ENCODE peak calls at places on chromosomes 11 and 22, in six cellular contexts. G, M, W, D, Y and H are unnamed samples. For H3K27me3, the result is how much of the 10 kb centered on the place peaks cover.

GRCh38 chr11:97794876-97795275 is 1225.9 kb upstream of the CNTN5 start:
- DNase-seq in Y (no peak), W (peak), M (no peak), D (no peak), G (no peak), H (no peak)

GRCh38 chr22:23786261-23786710 is 480 bp upstream of the SMARCB1 start:
- DNase-seq in D (no peak), Y (no peak), M (no peak), W (no peak), G (no peak), H (no peak)

GRCh38 chr11:58006940-58007339 is 16.7 kb upstream of the OR9Q1 start:
- DNase-seq in Y (peak), G (peak), W (no peak), M (no peak), D (peak), H (no peak)

GRCh38 chr11:77109236-77110019 is 6.8 kb downstream of the OMP start:
- DNase-seq in G (no peak), M (no peak), D (no peak), Y (no peak), W (no peak), H (no peak)

GRCh38 chr11:116082256-116082655 is 578.0 kb upstream of the CADM1 start:
- DNase-seq in M (no peak), W (no peak), G (no peak), Y (no peak), D (no peak), H (no peak)

GRCh38 chr22:32100711-32101110 is 57.6 kb downstream of the SLC5A1 start:
- DNase-seq in G (no peak), D (no peak), Y (peak), M (no peak), W (no peak), H (no peak)

GRCh38 chr11:42175203-42175602 is 715.8 kb upstream of the LRRC4C start:
- DNase-seq in W (no peak), D (no peak), G (no peak), Y (peak), M (no peak), H (no peak)

GRCh38 chr11:16611395-16612233 is 126.8 kb upstream of the C11orf58 start:
- DNase-seq in G (no peak), W (peak), D (no peak), Y (no peak), M (peak), H (no peak)

GRCh38 chr22:19579113-19579811 is 55.1 kb upstream of the CLDN5 start:
- DNase-seq in Y (no peak), D (no peak), M (no peak), W (no peak), G (no peak), H (no peak)

GRCh38 chr11:975824-976223 is 50.2 kb downstream of the AP2A2 start:
- DNase-seq in G (no peak), W (peak), Y (no peak), M (peak), D (peak), H (no peak)

GRCh38 chr11:45805305-45806071 is 539 bp downstream of the SLC35C1 start:
- DNase-seq in G (no peak), M (peak), D (no peak), Y (peak), W (peak), H (no peak)

GRCh38 chr11:48101044-48101733 is 115.4 kb upstream of the OR4B1 start:
- DNase-seq in G (no peak), W (no peak), Y (no peak), M (no peak), D (no peak), H (no peak)

GRCh38 chr22:48278620-48279464 is 1516.4 kb downstream of the TBC1D22A start:
- DNase-seq in Y (no peak), M (no peak), D (no peak), G (no peak), W (no peak), H (no peak)

GRCh38 chr11:73147771-73148681 is 5.9 kb upstream of the FCHSD2 start:
- DNase-seq in W (peak), Y (no peak), G (no peak), M (no peak), D (no peak), H (no peak)

GRCh38 chr11:68546555-68546954 is 86.0 kb downstream of the PPP6R3 start:
- DNase-seq in W (no peak), D (no peak), Y (no peak), G (no peak), M (no peak), H (no peak)

GRCh38 chr22:36211237-36211881 is 9.8 kb upstream of the APOL4 start:
- DNase-seq in Y (no peak), D (no peak), W (no peak), M (no peak), G (no peak), H (no peak)

GRCh38 chr11:105673089-105673488 is 63.2 kb downstream of the GRIA4 start:
- DNase-seq in M (peak), Y (peak), D (peak), W (peak), G (no peak), H (peak)

GRCh38 chr11:20087118-20087521 is 73.2 kb downstream of the DBX1 start:
- DNase-seq in D (no peak), G (no peak), W (no peak), Y (no peak), M (no peak), H (no peak)

GRCh38 chr11:2142300-2142759 is 3.1 kb upstream of the IGF2 start:
- DNase-seq in M (no peak), G (no peak), Y (peak), D (no peak), W (no peak), H (no peak)

GRCh38 chr22:29782061-29782845 is 15.1 kb downstream of the UQCR10 start:
- DNase-seq in W (no peak), Y (peak), D (no peak), G (no peak), M (no peak), H (no peak)

GRCh38 chr11:46520971-46521745 is 72.7 kb downstream of the AMBRA1 start:
- DNase-seq in G (no peak), W (no peak), M (no peak), Y (peak), D (no peak), H (no peak)

GRCh38 chr22:44309137-44309536 is 3.6 kb downstream of the SHISAL1 start:
- DNase-seq in Y (peak), M (no peak), G (peak), D (peak), W (no peak), H (no peak)

GRCh38 chr11:124301482-124301881 is 12.3 kb downstream of the OR8D1 start:
- DNase-seq in W (no peak), M (no peak), Y (no peak), D (no peak), G (no peak), H (no peak)

GRCh38 chr11:119258180-119258579 is 52.0 kb downstream of the CBL start:
- DNase-seq in D (no peak), M (no peak), G (no peak), W (no peak), Y (no peak), H (no peak)

GRCh38 chr11:70604630-70605520 is 206.5 kb downstream of the CTTN start:
- DNase-seq in M (no peak), W (no peak), G (no peak), D (no peak), Y (no peak), H (no peak)

GRCh38 chr11:110762596-110762995 is 50.4 kb upstream of the ARHGAP20 start:
- DNase-seq in Y (no peak), M (no peak), G (no peak), W (no peak), D (no peak), H (no peak)

GRCh38 chr11:3108183-3108721 is 51.0 kb upstream of the CARS1 start:
- DNase-seq in G (no peak), M (no peak), Y (no peak), D (no peak), W (no peak), H (no peak)

GRCh38 chr11:79940165-79940564 is 499.3 kb upstream of the TENM4 start:
- DNase-seq in D (no peak), M (no peak), W (no peak), G (no peak), Y (peak), H (no peak)

GRCh38 chr11:116276051-116277044 is 496.4 kb downstream of the BUD13 start:
- DNase-seq in D (peak), G (peak), M (peak), W (peak), Y (peak), H (peak)

GRCh38 chr11:93059074-93059957 is 89.9 kb downstream of the MTNR1B start:
- DNase-seq in W (peak), M (no peak), G (no peak), Y (no peak), D (peak), H (no peak)

GRCh38 chr11:35347921-35348331 is 71.4 kb downstream of the SLC1A2 start:
- DNase-seq in G (no peak), W (no peak), M (no peak), D (peak), Y (peak), H (no peak)

GRCh38 chr22:27393371-27393770 is 408.2 kb downstream of the MN1 start:
- DNase-seq in D (no peak), M (no peak), G (no peak), W (no peak), Y (peak), H (no peak)

GRCh38 chr11:61061081-61061826 is 41.0 kb upstream of the CD5 start:
- DNase-seq in G (no peak), W (no peak), D (no peak), M (no peak), Y (peak), H (no peak)

DNA sequence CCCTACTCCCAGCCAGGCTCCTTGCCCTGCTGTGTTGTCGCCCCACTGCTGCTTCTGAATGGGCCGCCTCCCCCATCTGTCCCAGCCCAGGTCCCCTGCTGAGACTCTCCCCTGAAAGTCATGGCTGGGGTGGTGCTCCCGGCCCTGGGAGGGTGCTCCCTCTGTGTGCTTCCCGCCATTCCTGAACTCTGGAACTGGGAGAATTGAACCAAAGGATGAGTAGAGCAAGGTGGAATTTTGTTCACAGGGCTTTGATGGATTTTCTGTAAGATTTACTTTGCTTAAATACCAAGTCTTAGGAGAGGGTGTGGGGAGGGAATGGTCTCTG is 402 bp downstream of the APOBEC3G start:
- DNase-seq in M (no peak), W (no peak), G (no peak), D (no peak), Y (no peak), H (no peak)
- H3K4me3 ChIP-seq in M (no peak), W (peak), G (peak), D (peak), Y (peak), H (no peak)

GRCh38 chr11:32435152-32435480 is 223 bp downstream of the WT1 start:
- DNase-seq in M (no peak), D (no peak), Y (no peak), G (no peak), W (no peak), H (no peak)
- H3K27me3 ChIP-seq in M (half or more), D (half or more), Y (half or more), G (under half), W (half or more), H (half or more)

GRCh38 chr11:66051766-66052663 is at the start of gene SF3B2:
- DNase-seq in D (peak), G (peak), W (peak), Y (peak), M (peak), H (peak)
- H3K4me3 ChIP-seq in D (peak), G (peak), W (peak), Y (peak), M (peak), H (peak)

GRCh38 chr22:42287174-42287890 is 16.9 kb upstream of the TCF20 start:
- DNase-seq in Y (no peak), M (no peak), D (no peak), G (no peak), W (no peak), H (no peak)
- H3K27me3 ChIP-seq in Y (under half), M (under half), D (under half), G (under half), W (under half), H (under half)

GRCh38 chr22:46464296-46464695 is 73.1 kb downstream of the CELSR1 start:
- DNase-seq in W (no peak), M (no peak), D (no peak), Y (no peak), G (no peak), H (no peak)

GRCh38 chr22:46464701-46465347 is 72.6 kb downstream of the CELSR1 start:
- DNase-seq in W (no peak), G (no peak), Y (no peak), M (no peak), D (no peak), H (no peak)

GRCh38 chr22:46465348-46465725 is 72.1 kb downstream of the CELSR1 start:
- DNase-seq in M (no peak), D (no peak), G (no peak), Y (no peak), W (peak), H (no peak)

GRCh38 chr22:46462726-46463371 is 74.6 kb downstream of the CELSR1 start:
- DNase-seq in M (no peak), G (no peak), Y (peak), D (no peak), W (no peak), H (no peak)

GRCh38 chr22:46463435-46464227 is 73.8 kb downstream of the CELSR1 start:
- DNase-seq in G (no peak), D (no peak), Y (no peak), M (no peak), W (no peak), H (no peak)
- H3K4me3 ChIP-seq in G (no peak), D (no peak), Y (no peak), M (no peak), W (no peak), H (no peak)

GRCh38 chr22:49664371-49664881 is 163.2 kb downstream of the BRD1 start:
- DNase-seq in G (no peak), W (no peak), D (no peak), M (no peak), Y (no peak), H (no peak)
- H3K27me3 ChIP-seq in G (under half), W (under half), D (under half), M (under half), Y (under half), H (under half)

DNA sequence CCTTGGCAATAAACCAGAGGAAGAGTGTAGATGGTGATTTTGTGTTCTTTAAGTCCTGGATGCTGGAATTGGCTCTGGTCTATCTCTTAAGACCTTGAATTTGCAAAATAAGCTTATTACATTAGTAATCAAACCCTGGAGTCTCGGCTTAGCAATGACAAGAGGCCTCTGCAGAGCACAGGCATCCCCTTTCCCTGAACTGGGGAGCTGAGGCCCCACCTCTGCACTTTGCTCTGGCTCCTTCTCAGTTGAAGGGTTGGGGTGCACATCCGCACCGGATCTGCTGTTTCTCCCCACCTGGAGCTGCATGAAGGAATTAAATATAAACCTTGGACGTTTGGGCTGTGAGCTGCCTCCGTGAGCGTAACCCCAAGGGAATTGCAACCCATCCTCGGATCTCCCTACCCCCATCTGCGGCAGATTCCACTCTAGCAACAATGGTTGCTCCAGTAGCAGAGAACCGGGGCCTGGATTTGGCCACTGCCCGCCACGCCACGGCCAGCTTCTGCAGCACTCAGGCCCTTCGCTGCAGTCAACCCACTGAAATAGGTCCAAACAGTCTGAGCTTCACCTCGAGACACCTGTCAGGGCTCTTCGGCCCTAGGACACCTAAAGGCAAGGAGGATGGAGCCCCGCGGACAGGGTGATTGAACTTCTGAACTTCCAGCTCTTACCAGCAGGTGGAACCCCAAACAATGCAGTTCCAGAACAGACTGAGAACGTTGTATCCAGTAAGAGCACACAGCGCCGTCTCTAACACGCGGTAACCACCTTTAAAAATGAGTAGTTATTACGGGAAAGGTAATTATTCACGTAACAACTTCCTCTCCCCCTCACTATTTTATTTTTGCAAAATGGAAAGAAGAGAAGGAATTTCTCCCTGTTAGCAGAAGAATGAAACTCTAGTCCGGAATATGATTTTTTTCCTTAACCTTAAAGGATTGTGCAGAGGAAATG is 54.8 kb upstream of the CAPRIN1 start:
- DNase-seq in G (peak), Y (peak), D (peak), W (peak), M (peak), H (peak)
- H3K4me3 ChIP-seq in G (peak), Y (no peak), D (no peak), W (no peak), M (no peak), H (no peak)

DNA sequence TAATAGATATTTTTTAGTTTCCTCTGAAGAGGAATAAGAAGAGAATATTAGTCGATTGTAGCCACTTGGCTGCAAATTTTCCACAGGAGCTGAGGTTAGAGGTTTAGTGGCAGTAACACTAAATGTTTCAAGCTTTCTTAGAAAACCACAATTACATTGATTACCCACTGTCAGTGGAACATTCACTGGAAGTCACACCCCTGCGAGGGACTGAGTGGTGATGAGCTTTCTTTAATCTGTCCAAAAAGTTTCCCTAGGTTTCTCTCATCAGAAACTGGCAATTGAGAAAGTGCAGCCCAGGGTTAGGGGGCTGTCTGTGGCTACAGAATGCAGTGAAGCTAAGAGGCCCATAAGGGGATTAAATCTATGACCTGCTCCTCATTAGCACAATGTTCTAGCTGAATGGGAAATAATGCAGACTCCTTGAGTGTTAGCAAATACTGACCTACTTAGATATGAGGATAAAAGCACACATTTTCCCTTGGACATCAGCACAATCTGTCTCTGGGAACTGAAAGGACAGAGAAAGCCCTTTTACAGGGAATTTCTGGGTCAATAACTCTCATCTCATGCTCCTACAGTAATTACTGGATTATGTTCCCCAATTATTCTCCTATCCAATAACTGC is 189.5 kb downstream of the FAM76B start:
- DNase-seq in M (no peak), D (no peak), W (no peak), G (no peak), Y (no peak), H (no peak)
- H3K27me3 ChIP-seq in M (under half), D (under half), W (under half), G (under half), Y (under half), H (under half)

DNA sequence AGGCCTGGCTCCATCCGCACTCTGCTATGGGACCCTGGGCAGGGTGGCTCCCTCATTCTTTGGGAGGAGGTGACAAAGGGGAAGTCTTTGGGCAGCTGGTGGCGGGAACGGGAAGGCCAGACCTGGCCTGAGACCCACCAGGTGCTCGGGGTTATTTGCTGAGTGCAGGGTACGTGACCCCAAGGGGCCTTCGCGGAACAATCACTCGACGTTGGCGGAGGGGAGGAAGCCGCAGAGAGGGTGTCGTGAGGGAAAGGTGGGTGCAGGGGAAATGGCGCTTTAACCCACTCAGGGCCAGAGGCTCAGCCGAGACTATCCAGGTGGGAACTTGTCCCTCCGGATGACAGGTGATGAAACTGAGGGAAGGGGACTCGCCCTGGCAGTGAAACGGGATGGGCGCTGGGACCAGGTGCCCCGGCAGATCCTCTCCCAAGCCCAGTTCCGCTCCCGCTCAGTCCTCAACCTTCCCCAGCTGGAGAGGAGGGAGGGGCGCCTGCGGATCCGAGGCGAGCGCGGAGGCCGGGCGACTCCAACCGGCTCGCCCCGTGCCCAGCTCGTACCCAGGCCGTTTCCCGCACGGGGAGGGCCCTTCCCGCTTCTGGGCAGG is 911 bp downstream of the A4GALT start:
- DNase-seq in G (no peak), W (no peak), Y (no peak), M (no peak), D (no peak), H (no peak)
- H3K4me3 ChIP-seq in G (peak), W (peak), Y (peak), M (no peak), D (peak), H (peak)

DNA sequence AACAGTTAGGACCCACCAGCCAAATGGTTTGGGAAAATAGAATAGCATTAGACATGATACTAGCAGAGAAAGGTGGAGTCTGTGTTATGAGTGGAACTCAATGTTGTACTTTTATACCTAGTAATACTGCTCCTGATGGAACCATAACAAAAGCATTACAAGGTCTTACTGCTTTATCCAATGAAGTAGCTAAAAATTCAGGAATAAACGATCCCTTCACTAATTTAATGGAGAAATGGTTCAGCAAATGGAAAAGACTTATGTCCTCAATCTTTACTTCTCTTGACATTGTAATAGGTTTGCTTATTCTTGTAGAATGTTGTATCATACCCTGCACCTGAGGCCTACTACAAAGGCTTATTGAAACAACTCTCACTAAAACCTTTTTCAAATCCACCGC is 50.2 kb downstream of the ZNF280B start:
- DNase-seq in G (no peak), D (no peak), Y (no peak), W (no peak), M (no peak), H (no peak)
- H3K27me3 ChIP-seq in G (under half), D (under half), Y (under half), W (under half), M (under half), H (under half)